ENCODE peak calls at places on chromosome 3, in four cellular contexts. B is HL-60, K is GM12878, I is K562. P is an unnamed sample.

GRCh38 chr3:186331043-186331442 is 31.0 kb downstream of the DGKG start:
- DNase-seq in B (no peak), K (no peak), I (no peak), P (no peak)

GRCh38 chr3:31917303-31917903 is 63.7 kb downstream of the OSBPL10 start:
- DNase-seq in B (no peak), K (peak), I (no peak), P (peak)

GRCh38 chr3:50656417-50657195 is 18.1 kb upstream of the DOCK3 start:
- DNase-seq in B (no peak), K (no peak), I (no peak), P (no peak)

GRCh38 chr3:56801151-56801596 is 575 bp downstream of the ARHGEF3 start:
- DNase-seq in B (no peak), K (no peak), I (no peak), P (no peak)

GRCh38 chr3:184740509-184741258 is 28.8 kb upstream of the MAGEF1 start:
- DNase-seq in B (no peak), K (no peak), I (peak), P (no peak)

GRCh38 chr3:108006077-108006675 is 84.7 kb downstream of the CD47 start:
- DNase-seq in B (no peak), K (no peak), I (no peak), P (no peak)

GRCh38 chr3:43330981-43331380 is 44.6 kb downstream of the SNRK start:
- DNase-seq in B (no peak), K (no peak), I (no peak), P (no peak)

GRCh38 chr3:73409405-73409804 is 215.3 kb downstream of the PDZRN3 start:
- DNase-seq in B (no peak), K (no peak), I (no peak), P (no peak)

GRCh38 chr3:195180490-195181106 is 90.4 kb downstream of the XXYLT1 start:
- DNase-seq in B (no peak), K (no peak), I (no peak), P (no peak)

GRCh38 chr3:52845157-52845556 is 10.3 kb upstream of the MUSTN1 start:
- DNase-seq in B (peak), K (no peak), I (no peak), P (no peak)

GRCh38 chr3:171354049-171354705 is 106.0 kb downstream of the TNIK start:
- DNase-seq in B (no peak), K (no peak), I (no peak), P (no peak)

GRCh38 chr3:186406669-186407635 is 44.9 kb upstream of the DGKG start:
- DNase-seq in B (no peak), K (no peak), I (no peak), P (no peak)

GRCh38 chr3:99862208-99862607 is 44.5 kb downstream of the CMSS1 start:
- DNase-seq in B (no peak), K (no peak), I (no peak), P (no peak)

GRCh38 chr3:10392906-10393461 is 72.1 kb upstream of the SEC13 start:
- DNase-seq in B (no peak), K (no peak), I (no peak), P (no peak)

GRCh38 chr3:28727321-28727720 is 378.7 kb upstream of the AZI2 start:
- DNase-seq in B (no peak), K (no peak), I (no peak), P (no peak)

DNA sequence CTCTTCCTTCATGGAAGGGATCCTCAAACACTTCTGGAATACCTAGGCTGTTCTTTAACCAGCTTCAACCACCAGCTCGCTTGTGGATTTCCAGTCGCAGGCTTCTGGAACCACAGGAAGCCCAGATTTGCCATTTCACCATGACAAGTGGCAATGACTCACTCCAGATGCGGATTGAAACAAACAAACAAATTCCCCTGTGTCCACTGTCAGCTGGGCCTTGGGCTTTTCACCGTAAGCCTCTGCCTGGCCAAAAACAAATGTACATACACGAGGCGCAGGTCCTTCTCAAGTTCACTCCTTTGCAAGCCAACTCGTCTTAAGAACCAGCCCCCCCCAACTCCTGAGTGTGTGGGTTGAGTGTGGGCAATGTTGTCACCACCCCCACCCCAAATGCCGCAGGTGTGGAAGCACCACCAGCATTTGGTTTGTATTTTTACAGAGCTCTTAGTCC is 8.8 kb downstream of the BCL6 start:
- DNase-seq in B (no peak), K (no peak), I (no peak), P (no peak)
- TF ChIP-seq POLR2AphosphoS5 in B (no peak), K (no peak), I (no peak), P (no peak)

GRCh38 chr3:4174760-4175159 is 128.4 kb upstream of the SETMAR start:
- DNase-seq in B (no peak), K (no peak), I (no peak), P (no peak)
- TF ChIP-seq SPI1 in B (no peak), K (no peak), I (no peak), P (no peak)

DNA sequence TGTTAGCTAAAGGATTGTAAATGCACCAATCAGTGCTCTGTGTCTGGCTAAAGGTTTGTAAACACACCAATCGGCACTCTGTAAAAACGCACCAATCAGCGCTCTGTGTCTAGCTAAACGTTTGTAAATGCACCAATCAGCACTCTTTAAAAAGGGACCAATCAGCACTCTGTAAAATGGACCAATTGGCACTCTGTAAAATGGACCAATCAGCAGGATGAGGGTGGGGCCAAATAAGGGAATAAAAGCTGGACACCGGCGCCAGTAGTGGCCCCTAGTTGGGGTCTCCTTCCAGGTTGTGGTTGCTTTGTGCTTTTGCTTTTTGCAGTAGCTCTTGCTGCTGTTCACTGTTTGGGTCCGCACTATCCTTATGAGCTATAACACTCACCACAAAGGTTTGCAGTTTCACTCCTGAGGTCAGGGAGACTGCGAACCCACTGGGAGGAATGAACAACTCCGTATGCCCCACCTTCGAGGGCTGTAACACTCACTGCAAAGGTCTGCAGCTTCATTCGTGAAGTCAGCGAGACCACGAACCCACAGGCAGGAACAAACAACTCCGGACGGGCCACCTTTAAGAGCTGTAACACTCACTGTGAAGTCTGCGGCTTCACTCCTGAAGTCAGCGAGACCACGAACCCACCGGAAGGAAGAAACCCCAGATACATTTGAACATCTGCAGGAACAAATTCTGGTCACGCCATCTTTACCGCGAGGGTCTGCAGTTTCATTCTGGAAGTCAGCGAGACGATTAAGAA is 1.1 kb upstream of the SUCLG2 start:
- DNase-seq in B (peak), K (peak), I (no peak), P (no peak)
- TF ChIP-seq POLR2AphosphoS5 in B (no peak), K (peak), I (no peak), P (peak)

GRCh38 chr3:128368626-128369025 is 98.1 kb downstream of the DNAJB8 start:
- DNase-seq in B (no peak), K (no peak), I (no peak), P (no peak)

GRCh38 chr3:128367221-128367620 is 99.5 kb downstream of the DNAJB8 start:
- DNase-seq in B (no peak), K (no peak), I (no peak), P (no peak)

GRCh38 chr3:128366652-128367051 is 100.0 kb downstream of the DNAJB8 start:
- DNase-seq in B (no peak), K (no peak), I (no peak), P (no peak)

GRCh38 chr3:128369106-128369708 is 97.5 kb downstream of the DNAJB8 start:
- DNase-seq in B (no peak), K (no peak), I (no peak), P (no peak)

DNA sequence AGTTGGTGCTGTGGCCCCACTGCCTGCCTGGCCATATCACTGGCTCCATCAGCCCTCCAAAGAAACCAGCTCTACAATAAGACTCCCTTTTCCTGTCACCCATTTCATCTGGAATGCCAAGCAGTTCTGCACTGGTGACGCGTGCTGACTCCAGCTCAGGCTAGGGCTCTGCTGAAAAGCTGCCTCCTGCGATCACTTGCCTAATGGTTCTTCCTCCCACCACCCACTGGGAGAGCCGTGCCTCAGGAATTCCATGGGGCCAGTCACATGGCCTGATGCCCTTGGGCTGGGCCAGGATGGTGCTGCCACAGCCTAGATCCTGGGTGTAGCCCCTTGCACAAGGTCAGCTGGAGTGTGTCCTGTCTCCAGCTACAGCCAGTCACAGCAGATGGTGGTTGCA is 99.0 kb downstream of the DNAJB8 start:
- DNase-seq in B (no peak), K (no peak), I (no peak), P (no peak)
- TF ChIP-seq SPI1 in B (no peak), K (no peak), I (no peak), P (no peak)

GRCh38 chr3:64728994-64729393 is 41.2 kb upstream of the ADAMTS9 start:
- DNase-seq in B (no peak), K (no peak), I (no peak), P (no peak)
- TF ChIP-seq POLR2AphosphoS5 in B (no peak), K (no peak), I (no peak), P (no peak)

DNA sequence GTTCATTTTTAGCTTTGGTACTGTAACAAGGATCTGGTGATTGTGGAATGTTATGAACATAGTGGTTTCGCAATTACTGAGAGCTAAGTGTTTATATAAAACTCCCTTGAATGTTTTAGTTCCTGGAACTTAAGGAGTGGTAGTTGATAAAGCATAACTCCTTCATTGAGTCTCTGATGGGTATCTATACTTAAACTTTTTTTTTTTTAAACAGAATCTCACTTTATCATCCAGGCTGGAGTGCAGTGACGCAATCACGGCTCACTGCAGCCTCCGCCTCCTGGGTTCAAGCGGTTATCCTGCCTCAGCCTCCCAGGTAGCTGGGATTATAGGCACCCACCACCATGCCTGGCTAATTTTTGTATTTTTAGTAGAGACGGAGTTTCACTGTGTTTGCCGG is 11.3 kb downstream of the PRKCI start:
- DNase-seq in B (no peak), K (no peak), I (no peak), P (no peak)
- TF ChIP-seq SPI1 in B (no peak), K (no peak), I (no peak), P (no peak)

DNA sequence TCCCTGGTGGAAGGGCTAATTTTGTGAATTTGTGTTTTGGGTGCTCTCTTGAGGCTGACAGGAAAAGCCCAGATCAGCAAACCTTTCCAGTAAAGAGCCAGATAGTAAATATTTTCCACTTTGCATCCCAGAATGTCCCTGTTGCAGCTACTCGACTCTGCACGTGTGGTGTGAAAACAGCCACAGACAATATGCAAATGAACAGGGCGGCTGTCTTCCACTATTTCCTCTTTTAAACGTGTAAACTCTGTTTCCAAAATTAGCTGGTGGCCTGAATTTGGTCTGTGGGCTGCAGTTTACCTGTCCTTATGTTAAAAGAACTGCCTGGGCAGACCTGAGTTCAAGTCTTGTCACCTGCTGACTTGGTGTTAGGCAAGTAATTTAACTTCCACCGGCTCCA is 202.7 kb downstream of the EDEM1 start:
- DNase-seq in B (no peak), K (no peak), I (no peak), P (no peak)
- TF ChIP-seq POLR2AphosphoS5 in B (no peak), K (no peak), I (no peak), P (no peak)

DNA sequence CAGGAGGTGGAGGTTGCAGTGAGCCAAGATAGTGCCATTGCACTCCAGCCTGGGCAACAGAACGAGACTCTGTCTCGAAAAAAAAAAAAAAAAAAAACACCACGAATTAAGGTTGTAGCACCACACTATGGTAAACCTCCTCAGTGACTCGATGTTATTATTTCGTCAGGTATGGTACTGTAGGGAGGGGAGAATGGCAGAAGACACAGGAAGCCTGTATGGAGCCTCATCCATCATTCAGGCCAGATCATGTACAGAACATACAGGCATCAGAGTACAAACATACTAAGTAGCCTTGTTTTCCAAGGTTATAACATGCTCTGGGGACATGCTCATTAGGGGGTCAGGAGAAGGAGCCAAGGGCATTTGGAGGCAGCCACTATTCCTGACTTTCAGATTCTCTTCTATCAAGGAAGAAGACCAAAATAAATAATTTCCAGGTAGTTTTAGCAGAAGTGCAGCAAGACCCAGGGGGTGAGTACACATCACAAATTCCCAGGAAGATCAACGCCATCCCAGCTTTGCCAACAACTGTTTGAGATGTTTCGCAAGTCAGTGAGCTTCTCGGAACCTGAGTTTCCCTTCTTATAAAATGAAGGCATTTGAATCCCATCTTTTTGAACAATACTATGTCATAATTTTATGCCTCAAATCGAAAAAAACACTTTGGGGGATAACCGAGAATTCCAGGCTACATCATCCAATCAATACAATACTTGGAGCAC is 79.8 kb downstream of the FOXP1 start:
- DNase-seq in B (no peak), K (no peak), I (no peak), P (no peak)
- TF ChIP-seq SPI1 in B (no peak), K (no peak), I (no peak), P (no peak)

GRCh38 chr3:72082121-72082715 is 297.3 kb upstream of the PROK2 start:
- DNase-seq in B (peak), K (peak), I (no peak), P (no peak)
- TF ChIP-seq POLR2AphosphoS5 in B (peak), K (no peak), I (no peak), P (no peak)